ENCODE peak calls at places on chromosomes 1 and 21, in six cellular contexts. F, E, X, W, O and P are unnamed samples.

GRCh38 chr1:101128211-101128727 is 102.7 kb upstream of the DPH5 start:
- DNase-seq in X (peak; percentile 7), E (peak; percentile 64), W (no peak), F (no peak), O (no peak), P (peak; percentile 49)

GRCh38 chr1:26694597-26695416 is 1.0 kb upstream of the ARID1A start:
- DNase-seq in O (no peak), F (no peak), X (peak; percentile 43), W (no peak), E (peak; percentile 14), P (no peak)

GRCh38 chr1:211133393-211133840 is 531 bp downstream of the KCNH1 start:
- DNase-seq in O (no peak), F (no peak), E (peak; percentile 56), W (no peak), X (no peak), P (peak; percentile 9)

GRCh38 chr1:179124866-179125265 is 43.0 kb downstream of the TOR3A start:
- DNase-seq in E (no peak), W (no peak), X (no peak), F (peak; percentile 78), O (peak; percentile 66), P (no peak)

GRCh38 chr1:11478571-11479374 is at the start of gene DISP3:
- DNase-seq in O (peak; percentile 10), E (peak; percentile 93), F (peak; percentile 34), X (peak; percentile 97), W (no peak), P (peak; percentile 82)

GRCh38 chr1:62283361-62283760 is 35.9 kb downstream of the KANK4 start:
- DNase-seq in W (no peak), O (no peak), F (no peak), X (no peak), E (no peak), P (no peak)

GRCh38 chr1:34686531-34686930 is 68.3 kb upstream of the GJB5 start:
- DNase-seq in F (no peak), O (no peak), W (no peak), E (no peak), X (no peak), P (no peak)

GRCh38 chr1:167166703-167167100 is 54.0 kb upstream of the POU2F1 start:
- DNase-seq in W (no peak), E (no peak), X (no peak), F (no peak), O (no peak), P (no peak)

GRCh38 chr1:184684285-184685077 is 70.2 kb downstream of the EDEM3 start:
- DNase-seq in O (no peak), F (no peak), E (no peak), W (no peak), X (no peak), P (no peak)

GRCh38 chr1:1204998-1205768 is 1.2 kb downstream of the TNFRSF18 start:
- DNase-seq in W (no peak), F (no peak), X (no peak), O (no peak), E (no peak), P (peak; percentile 8)

GRCh38 chr1:14137411-14138134 is 437.6 kb downstream of the PRDM2 start:
- DNase-seq in F (no peak), O (no peak), E (no peak), X (no peak), W (no peak), P (no peak)

GRCh38 chr1:14138135-14138506 is 438.1 kb downstream of the PRDM2 start:
- DNase-seq in O (no peak), F (no peak), X (no peak), W (no peak), E (no peak), P (no peak)

GRCh38 chr1:14140800-14141526 is 441.0 kb downstream of the PRDM2 start:
- DNase-seq in F (no peak), E (no peak), O (no peak), X (no peak), W (no peak), P (no peak)

GRCh38 chr1:14136881-14137280 is 436.9 kb downstream of the PRDM2 start:
- DNase-seq in O (no peak), E (no peak), F (no peak), X (no peak), W (no peak), P (no peak)

GRCh38 chr1:14138627-14139026 is 438.6 kb downstream of the PRDM2 start:
- DNase-seq in X (no peak), F (no peak), O (no peak), W (no peak), E (no peak), P (no peak)
- TF ChIP-seq CTCF in X (no peak), F (no peak), O (no peak), W (peak; percentile 24), E (no peak), P (no peak)

GRCh38 chr21:38376235-38376634 is 119.4 kb downstream of the KCNJ15 start:
- DNase-seq in W (no peak), E (no peak), X (no peak), F (no peak), O (no peak), P (no peak)

GRCh38 chr21:38376693-38377092 is 119.9 kb downstream of the KCNJ15 start:
- DNase-seq in X (no peak), F (no peak), O (no peak), W (no peak), E (no peak), P (no peak)

GRCh38 chr21:38380391-38381137 is 117.7 kb downstream of the ERG start:
- DNase-seq in F (peak; percentile 8), W (no peak), O (peak; percentile 33), E (no peak), X (no peak), P (no peak)

GRCh38 chr21:38379171-38379570 is 119.1 kb downstream of the ERG start:
- DNase-seq in E (no peak), F (no peak), O (no peak), X (no peak), W (no peak), P (no peak)

GRCh38 chr21:38377165-38378093 is 120.6 kb downstream of the KCNJ15 start:
- DNase-seq in O (no peak), E (no peak), W (no peak), X (no peak), F (no peak), P (no peak)
- TF ChIP-seq CTCF in O (peak; percentile 35), E (peak; percentile 49), W (no peak), X (no peak), F (no peak), P (no peak)

GRCh38 chr21:39721885-39722284 is 23.1 kb upstream of the IGSF5 start:
- DNase-seq in F (no peak), X (no peak), O (no peak), E (no peak), W (no peak), P (no peak)

GRCh38 chr21:39715804-39716397 is 29.1 kb upstream of the IGSF5 start:
- DNase-seq in W (peak; percentile 4), X (peak; percentile 12), O (peak; percentile 9), F (peak; percentile 32), E (peak; percentile 65), P (no peak)

GRCh38 chr21:39724944-39725343 is 20.0 kb upstream of the IGSF5 start:
- DNase-seq in O (no peak), E (no peak), W (no peak), F (no peak), X (no peak), P (no peak)

GRCh38 chr21:39726133-39726532 is 18.9 kb upstream of the IGSF5 start:
- DNase-seq in W (no peak), F (no peak), X (no peak), E (no peak), O (no peak), P (no peak)

DNA sequence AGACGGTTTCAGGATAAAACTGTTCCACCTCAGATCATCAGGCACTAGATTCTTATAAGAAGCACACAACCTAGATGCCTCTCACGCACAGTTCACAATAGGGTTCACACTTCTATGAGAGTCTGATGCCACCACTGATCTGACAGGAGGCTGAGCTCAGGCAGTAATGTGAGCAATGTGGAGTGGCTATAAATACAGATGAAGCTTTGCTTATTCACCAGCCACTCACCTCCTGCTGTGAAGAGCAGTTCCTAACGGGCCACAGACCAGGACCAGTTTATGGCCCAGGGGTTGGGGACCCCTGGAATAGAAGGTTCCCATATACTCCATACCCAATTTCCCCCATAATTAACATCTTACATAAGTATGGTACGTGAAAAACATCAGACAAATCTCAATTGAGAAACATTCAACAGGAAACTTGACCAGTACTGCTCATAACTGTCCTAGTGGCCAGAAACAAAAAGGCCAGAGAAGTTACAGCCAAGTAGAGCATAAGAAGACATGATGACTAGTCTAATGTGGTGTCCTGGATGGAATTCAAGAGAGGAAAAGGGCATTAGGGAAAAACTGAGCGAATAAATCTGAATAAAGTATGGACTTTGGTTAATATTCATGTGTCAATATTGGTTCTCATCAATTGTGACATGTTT is 24.7 kb upstream of the IGSF5 start:
- DNase-seq in O (peak; percentile 50), X (no peak), F (no peak), W (no peak), E (no peak), P (no peak)
- TF ChIP-seq CTCF in O (peak; percentile 63), X (no peak), F (no peak), W (no peak), E (no peak), P (no peak)

DNA sequence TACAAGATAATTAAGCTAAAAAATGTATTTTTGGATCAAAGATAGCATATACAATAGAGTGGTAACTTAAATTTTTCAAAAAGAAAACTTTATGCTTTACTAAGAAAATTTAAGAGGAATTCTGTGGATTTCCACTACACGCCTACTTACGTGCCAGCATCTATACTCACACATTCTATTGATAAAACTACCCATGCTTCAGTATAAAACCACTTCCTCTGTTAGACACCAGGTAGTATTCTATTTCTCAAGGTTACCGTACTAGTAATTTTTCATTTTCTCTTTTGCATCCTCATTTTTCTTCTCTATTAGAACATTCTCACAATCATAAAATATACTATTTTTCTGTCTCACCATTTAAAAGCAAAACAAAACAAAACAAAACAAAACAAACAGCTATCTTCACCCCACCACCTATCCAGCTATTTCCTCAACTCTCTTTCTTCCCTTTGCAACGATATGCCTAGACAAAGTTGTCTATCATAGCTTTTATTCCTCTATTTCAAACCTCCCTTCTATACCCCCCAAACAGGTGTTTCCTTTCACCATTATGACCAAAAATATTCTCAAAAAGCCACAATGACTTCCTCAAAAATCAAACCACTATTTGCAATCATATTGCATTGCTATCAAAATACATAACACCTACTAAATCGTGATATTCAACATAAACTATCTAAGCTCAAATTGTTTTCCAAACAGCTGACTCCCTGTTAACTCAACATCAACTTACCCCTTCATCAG is 1652.0 kb downstream of the MRPL39 start:
- DNase-seq in E (no peak), F (no peak), X (no peak), O (no peak), W (no peak), P (no peak)
- TF ChIP-seq CTCF in E (no peak), F (no peak), X (no peak), O (no peak), W (no peak), P (no peak)

GRCh38 chr1:43367904-43368645 is at the start of gene ELOVL1:
- DNase-seq in X (peak; percentile 98), E (peak; percentile 93), O (peak; percentile 84), F (peak; percentile 80), W (peak; percentile 54), P (peak; percentile 96)
- TF ChIP-seq CTCF in X (peak; percentile 35), E (peak; percentile 55), O (peak; percentile 32), F (peak; percentile 34), W (peak; percentile 36), P (peak; percentile 35)

GRCh38 chr1:242523968-242524570 is 428 bp downstream of the PLD5 start:
- DNase-seq in E (peak; percentile 91), W (no peak), X (peak; percentile 67), O (no peak), F (no peak), P (peak; percentile 13)
- TF ChIP-seq CTCF in E (peak; percentile 79), W (no peak), X (no peak), O (no peak), F (no peak), P (no peak)